ENCODE peak calls at places on chromosomes 1 and 21, in seven cellular contexts. S is AG10803; V is cardiac muscle cell; X is foreskin fibroblast; D is PC-3; Q is CD4-positive, CD25-positive, alpha-beta regulatory T cell; R is sigmoid colon. Z is an unnamed sample.

GRCh38 chr1:41499591-41499990 is 15.1 kb upstream of the EDN2 start:
- DNase-seq in R (no peak), S (no peak), V (no peak), Q (no peak), X (no peak), D (no peak), Z (no peak)

GRCh38 chr1:10679521-10680220 is 116.8 kb downstream of the CASZ1 start:
- DNase-seq in R (no peak), D (peak; percentile 82), S (peak; percentile 46), Q (no peak), X (no peak), V (peak; percentile 65), Z (peak; percentile 61)

GRCh38 chr1:243708210-243708609 is 141.8 kb downstream of the AKT3 start:
- DNase-seq in V (peak; percentile 37), X (no peak), S (no peak), R (no peak), D (peak; percentile 50), Q (no peak), Z (no peak)

GRCh38 chr21:42107177-42107880 is 36.2 kb downstream of the UMODL1 start:
- DNase-seq in Q (no peak), D (peak; percentile 19), S (no peak), R (no peak), V (no peak), X (no peak), Z (no peak)

GRCh38 chr1:48019714-48020315 is 22.6 kb upstream of the TRABD2B start:
- DNase-seq in V (peak; percentile 53), D (no peak), X (no peak), Q (no peak), S (peak; percentile 55), R (peak; percentile 79), Z (no peak)

GRCh38 chr1:90371106-90371813 is 345.8 kb downstream of the BARHL2 start:
- DNase-seq in S (no peak), X (no peak), V (no peak), D (peak; percentile 71), Q (no peak), R (no peak), Z (peak; percentile 63)

GRCh38 chr1:85366391-85366790 is 90.0 kb upstream of the BCL10 start:
- DNase-seq in R (no peak), V (peak; percentile 85), S (peak; percentile 89), Q (no peak), X (peak; percentile 53), D (peak; percentile 75), Z (no peak)

GRCh38 chr1:224579526-224579925 is 36.6 kb upstream of the CNIH3 start:
- DNase-seq in V (no peak), S (no peak), Q (no peak), X (peak; percentile 91), R (no peak), D (peak; percentile 30), Z (no peak)

DNA sequence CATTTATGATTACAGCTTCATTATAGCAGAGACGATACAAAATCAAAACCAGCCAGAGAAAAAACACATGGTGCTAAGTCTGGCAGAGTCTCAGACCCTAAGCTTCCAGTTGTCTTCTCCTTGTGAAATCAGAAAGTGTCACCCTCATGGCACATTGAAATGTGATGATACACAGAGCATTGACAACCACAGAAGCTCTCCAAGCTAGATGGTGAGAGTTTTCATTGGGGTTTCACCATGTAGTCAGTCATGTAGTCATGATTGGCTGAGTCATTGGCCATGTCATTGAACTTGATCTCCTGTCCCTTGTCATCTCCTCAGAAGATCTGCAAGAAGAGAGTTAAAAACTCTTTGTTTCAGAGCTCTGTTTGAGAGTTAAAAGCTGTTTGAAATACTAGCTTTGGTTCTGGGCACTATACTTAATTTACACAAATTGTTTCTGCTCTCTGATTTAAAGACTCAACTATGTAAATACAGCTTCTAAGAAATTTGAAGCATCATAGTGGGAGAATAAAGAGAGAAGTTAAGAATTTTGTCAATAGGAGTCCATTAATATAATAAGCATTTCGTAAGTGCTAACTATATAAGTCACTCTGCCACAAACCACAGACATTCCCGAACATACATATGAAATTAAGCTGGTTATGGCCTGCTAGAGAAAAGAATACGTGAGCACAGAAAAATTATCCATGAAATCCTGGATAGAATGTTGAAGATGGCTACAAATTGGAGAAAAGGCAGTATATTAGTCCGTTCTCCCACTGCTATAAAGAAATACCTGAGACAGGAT is 526.4 kb downstream of the MRPL39 start:
- DNase-seq in R (no peak), Q (no peak), V (no peak), X (no peak), S (peak; percentile 52), D (no peak), Z (no peak)
- H3K4me3 ChIP-seq in R (no peak overlapping the region), Q (no peak overlapping the region), V (no peak overlapping the region), X (no peak overlapping the region), S (no peak overlapping the region), D (no peak overlapping the region), Z (no peak overlapping the region)

GRCh38 chr1:98662354-98662665 is 789 bp downstream of the SNX7 start:
- DNase-seq in V (peak; percentile 56), Q (no peak), D (no peak), R (no peak), S (no peak), X (no peak), Z (no peak)
- H3K4me3 ChIP-seq in V (peak overlapping the region; percentile 77), Q (peak overlapping the region; percentile 11), D (peak overlapping the region; percentile 97), R (peak overlapping the region; percentile 81), S (peak overlapping the region; percentile 85), X (peak overlapping the region; percentile 85), Z (no peak overlapping the region)

GRCh38 chr1:32886012-32886827 is at the start of gene HPCA:
- DNase-seq in V (peak; percentile 72), S (peak; percentile 28), X (peak; percentile 26), Q (no peak), D (peak; percentile 51), R (no peak), Z (no peak)
- H3K4me3 ChIP-seq in V (peak within 1 kb of the TSS; percentile 35), S (no peak within 1 kb of the TSS), X (no peak within 1 kb of the TSS), Q (no peak within 1 kb of the TSS), D (no peak within 1 kb of the TSS), R (peak within 1 kb of the TSS; percentile 22), Z (no peak within 1 kb of the TSS)

GRCh38 chr1:214107322-214108096 is 119.7 kb downstream of the PROX1 start:
- DNase-seq in R (no peak), V (peak; percentile 36), Q (no peak), X (no peak), S (no peak), D (no peak), Z (no peak)
- H3K4me3 ChIP-seq in R (peak overlapping the region; percentile 34), V (no peak overlapping the region), Q (no peak overlapping the region), X (no peak overlapping the region), S (peak overlapping the region; percentile 31), D (no peak overlapping the region), Z (no peak overlapping the region)

GRCh38 chr1:157112186-157112867 is 12.7 kb upstream of the ETV3L start:
- DNase-seq in Q (no peak), X (no peak), S (no peak), R (no peak), V (no peak), D (no peak), Z (no peak)
- H3K4me3 ChIP-seq in Q (no peak overlapping the region), X (no peak overlapping the region), S (no peak overlapping the region), R (no peak overlapping the region), V (no peak overlapping the region), D (no peak overlapping the region), Z (no peak overlapping the region)

GRCh38 chr1:20359451-20360330 is 69.0 kb downstream of the VWA5B1 start:
- DNase-seq in R (peak; percentile 40), X (no peak), D (peak; percentile 50), S (no peak), Q (peak; percentile 49), V (no peak), Z (no peak)
- H3K4me3 ChIP-seq in R (no peak overlapping the region), X (no peak overlapping the region), D (no peak overlapping the region), S (no peak overlapping the region), Q (no peak overlapping the region), V (no peak overlapping the region), Z (no peak overlapping the region)

Z was measured in Jurkat, Clone E6-1.